ENCODE peak calls at places on chromosomes 3 and 15, in nine cellular contexts. Y, H, R, E, S, D, O, C and J are unnamed samples.

GRCh38 chr15:62541250-62541649 is 376.2 kb upstream of the C2CD4B start:
- DNase-seq in O (no peak), E (no peak), Y (no peak), D (no peak), C (no peak), H (no peak), S (no peak), R (no peak), J (no peak)

GRCh38 chr15:36407647-36408046 is 171.8 kb upstream of the CDIN1 start:
- DNase-seq in D (peak), S (peak), Y (peak), R (no peak), O (no peak), H (no peak), C (peak), E (peak), J (peak)

GRCh38 chr3:126152931-126153694 is 27.3 kb downstream of the ALDH1L1 start:
- DNase-seq in H (peak), R (no peak), E (no peak), S (no peak), D (no peak), Y (no peak), C (no peak), O (no peak), J (no peak)

GRCh38 chr15:70259030-70259424 is 161.3 kb upstream of the TLE3 start:
- DNase-seq in R (peak), C (peak), H (peak), S (peak), O (peak), D (peak), E (peak), Y (no peak), J (peak)

GRCh38 chr3:50255251-50255615 is 13.7 kb upstream of the SEMA3B start:
- DNase-seq in S (no peak), O (no peak), Y (no peak), E (no peak), C (no peak), D (no peak), H (no peak), R (no peak), J (no peak)

GRCh38 chr15:46151786-46152185 is 517.0 kb downstream of the SQOR start:
- DNase-seq in R (no peak), S (no peak), Y (no peak), O (no peak), H (no peak), C (no peak), D (no peak), E (no peak), J (no peak)

GRCh38 chr3:13112521-13113345 is 39.5 kb upstream of the IQSEC1 start:
- DNase-seq in C (no peak), S (no peak), R (no peak), H (no peak), Y (no peak), D (peak), O (no peak), E (no peak), J (no peak)

GRCh38 chr3:156751461-156752025 is 74.6 kb upstream of the LEKR1 start:
- DNase-seq in R (no peak), E (peak), Y (peak), O (peak), C (peak), H (peak), S (peak), D (peak), J (peak)

GRCh38 chr3:55641914-55642313 is 154.8 kb upstream of the WNT5A start:
- DNase-seq in D (no peak), E (no peak), R (no peak), O (no peak), S (no peak), H (no peak), Y (no peak), C (no peak), J (no peak)

GRCh38 chr3:17481116-17481515 is 261.3 kb downstream of the TBC1D5 start:
- DNase-seq in Y (no peak), C (no peak), D (no peak), R (peak), H (no peak), O (peak), S (no peak), E (no peak), J (no peak)

GRCh38 chr3:13700362-13700761 is 151.4 kb downstream of the FBLN2 start:
- DNase-seq in O (no peak), D (no peak), E (no peak), R (no peak), H (no peak), S (no peak), C (no peak), Y (no peak), J (no peak)

GRCh38 chr3:81758275-81758674 is 3.2 kb downstream of the GBE1 start:
- DNase-seq in R (no peak), D (peak), Y (no peak), H (no peak), C (peak), E (peak), S (peak), O (no peak), J (peak)

GRCh38 chr3:128307029-128307633 is 153.8 kb downstream of the EEFSEC start:
- DNase-seq in E (no peak), R (no peak), O (no peak), S (no peak), Y (no peak), D (no peak), C (no peak), H (peak), J (peak)

GRCh38 chr15:85618956-85619491 is 175.7 kb downstream of the KLHL25 start:
- DNase-seq in O (peak), H (peak), Y (peak), S (peak), E (peak), D (peak), C (peak), R (peak), J (peak)
- H3K4me3 ChIP-seq in O (peak), H (no peak), Y (no peak), S (peak), E (peak), D (peak), C (peak), R (peak), J (peak)

GRCh38 chr3:36763850-36764703 is at the start of gene DCLK3:
- DNase-seq in Y (no peak), E (no peak), D (peak), C (no peak), O (no peak), R (no peak), S (no peak), H (peak), J (no peak)
- H3K4me3 ChIP-seq in Y (peak), E (no peak), D (no peak), C (peak), O (peak), R (peak), S (peak), H (no peak), J (peak)

DNA sequence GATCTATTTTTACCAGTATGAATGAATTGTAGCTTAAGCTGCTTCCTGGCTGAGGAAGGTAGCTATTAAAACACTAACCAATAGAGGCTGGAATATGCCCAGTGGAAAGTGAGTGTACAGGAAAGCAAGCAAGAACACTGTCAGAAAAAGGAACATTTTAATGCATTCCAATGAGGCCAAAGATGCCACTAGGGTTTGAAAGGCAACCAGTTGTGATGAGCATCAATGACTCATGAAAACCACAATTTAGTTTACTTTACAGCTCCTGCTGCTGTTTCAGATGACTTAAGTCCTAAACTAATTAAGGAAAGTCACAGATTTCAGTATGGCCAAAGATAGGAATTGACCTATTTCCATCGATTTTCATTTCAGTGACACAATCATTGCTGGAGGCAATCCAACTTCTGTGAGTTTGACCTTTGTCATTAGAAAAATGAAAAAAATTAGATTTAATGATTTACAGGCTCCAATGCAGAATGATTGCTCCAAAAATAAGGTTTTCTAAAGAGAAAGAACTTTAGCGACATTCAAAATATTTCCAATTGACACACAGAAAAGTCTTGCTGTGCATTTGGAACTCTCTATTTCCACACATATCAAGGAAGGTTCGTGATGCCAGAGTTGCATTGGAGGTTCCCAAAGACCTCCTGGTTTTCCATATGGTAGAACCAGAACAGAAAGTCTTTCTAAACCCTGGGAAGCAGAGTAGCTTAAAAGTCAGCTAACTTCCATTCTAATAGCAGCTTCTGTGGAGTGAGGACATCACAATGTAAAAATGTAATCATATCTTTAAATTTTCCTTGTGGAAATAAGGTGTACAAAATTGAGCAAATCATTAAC is 103.0 kb downstream of the SUCNR1 start:
- DNase-seq in Y (no peak), S (peak), D (peak), E (peak), C (peak), R (no peak), O (no peak), H (peak), J (peak)
- H3K4me3 ChIP-seq in Y (no peak), S (no peak), D (peak), E (no peak), C (no peak), R (no peak), O (no peak), H (no peak), J (no peak)

GRCh38 chr3:53159415-53160135 is 1.4 kb upstream of the PRKCD start:
- DNase-seq in O (peak), E (no peak), S (no peak), C (no peak), R (peak), H (peak), D (no peak), Y (no peak), J (no peak)
- H3K4me3 ChIP-seq in O (no peak), E (no peak), S (no peak), C (no peak), R (no peak), H (no peak), D (no peak), Y (no peak), J (no peak)

DNA sequence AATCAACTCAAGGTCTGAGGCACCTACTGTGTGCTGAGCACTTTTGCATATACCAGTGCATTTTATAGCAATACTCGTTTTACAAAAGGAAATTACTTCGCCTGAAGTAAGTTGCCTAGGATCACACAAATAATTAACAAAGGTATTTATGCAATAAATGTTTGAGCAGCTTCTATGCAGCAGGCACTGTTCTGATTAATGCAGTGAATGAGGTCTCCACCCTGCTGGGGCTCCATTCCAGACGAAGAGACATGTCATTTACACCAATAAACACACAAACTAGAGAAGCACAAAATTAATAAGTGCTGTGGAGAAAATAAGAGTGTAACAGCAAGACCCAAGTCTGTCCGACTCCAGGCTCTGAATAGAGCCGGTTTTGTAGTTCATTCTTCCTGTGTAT is 17.5 kb downstream of the NOX5 start:
- DNase-seq in H (no peak), E (no peak), R (no peak), C (no peak), S (no peak), O (no peak), Y (no peak), D (peak), J (no peak)
- H3K4me3 ChIP-seq in H (no peak), E (peak), R (peak), C (peak), S (peak), O (no peak), Y (peak), D (peak), J (peak)

GRCh38 chr15:96341465-96342142 is 11.1 kb downstream of the NR2F2 start:
- DNase-seq in D (no peak), E (no peak), O (no peak), C (no peak), Y (no peak), R (no peak), H (no peak), S (peak), J (peak)

GRCh38 chr15:96339662-96340347 is 9.3 kb downstream of the NR2F2 start:
- DNase-seq in H (no peak), D (peak), O (no peak), C (no peak), R (no peak), Y (no peak), S (peak), E (peak), J (peak)

GRCh38 chr15:96338772-96339661 is 8.5 kb downstream of the NR2F2 start:
- DNase-seq in E (peak), Y (no peak), O (no peak), R (no peak), H (no peak), S (peak), D (no peak), C (no peak), J (peak)

GRCh38 chr15:96340611-96341464 is 10.3 kb downstream of the NR2F2 start:
- DNase-seq in Y (no peak), O (peak), E (peak), H (peak), C (no peak), D (peak), R (no peak), S (peak), J (peak)

DNA sequence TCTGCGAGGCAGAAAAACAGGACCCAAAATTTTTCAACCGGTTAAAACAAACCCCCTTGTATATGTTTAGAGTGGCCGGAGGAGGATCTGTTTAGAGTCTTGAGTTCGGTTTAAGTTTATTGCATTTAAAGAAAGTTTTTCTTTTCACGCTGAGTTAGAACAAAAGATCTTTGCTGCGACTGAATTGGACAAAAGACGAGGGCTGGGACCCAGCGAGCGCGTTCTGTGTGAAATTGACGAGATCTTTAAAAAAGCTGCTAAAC is 9.8 kb downstream of the NR2F2 start:
- DNase-seq in S (no peak), R (no peak), D (no peak), Y (no peak), O (no peak), E (no peak), H (no peak), C (no peak), J (no peak)
- H3K4me3 ChIP-seq in S (peak), R (peak), D (peak), Y (peak), O (peak), E (peak), H (peak), C (peak), J (peak)

GRCh38 chr3:120909602-120909878 is 1.5 kb downstream of the STXBP5L start:
- DNase-seq in O (no peak), C (no peak), S (no peak), D (no peak), R (no peak), E (no peak), H (no peak), Y (no peak), J (no peak)
- H3K4me3 ChIP-seq in O (no peak), C (no peak), S (no peak), D (no peak), R (no peak), E (no peak), H (peak), Y (peak), J (no peak)